ENCODE peak calls at places on chromosomes 5 and 9, in ten cellular contexts. Y is NCI-H774; S is HCEC 1CT; B is amniotic stem cell; G is stimulated activated naive CD8-positive, alpha-beta T cell treated with anti-CD3 and anti-CD28 coated beads, Interleukin-15, amount 100 ng/mL, for 72 hours; A is SK-N-DZ; N is hypothalamus; K is kidney glomerular epithelial cell; O is NCI-H1930; U is stimulated activated CD8-positive, alpha-beta memory T cell treated with anti-CD3 and anti-CD28 coated beads, Interleukin-4, amount 100 ng/mL, for 1 hour. I is an unnamed sample.

GRCh38 chr5:150511641-150512367 is 3.9 kb downstream of the NDST1 start:
- DNase-seq in S (peak), B (no peak), A (peak), Y (no peak), K (peak), G (no peak), N (no peak), U (no peak), O (no peak), I (no peak)

GRCh38 chr9:73640971-73641370 is 489.3 kb downstream of the ANXA1 start:
- DNase-seq in U (no peak), O (no peak), G (no peak), S (no peak), B (no peak), Y (no peak), A (no peak), K (no peak), N (no peak), I (no peak)

GRCh38 chr9:89408628-89409101 is 89.2 kb downstream of the SEMA4D start:
- DNase-seq in S (no peak), N (no peak), Y (no peak), G (peak), U (peak), K (peak), O (no peak), B (no peak), A (no peak), I (no peak)

GRCh38 chr5:150180241-150181027 is 9.4 kb upstream of the SLC6A7 start:
- DNase-seq in S (peak), G (no peak), A (no peak), Y (no peak), K (no peak), N (peak), U (no peak), B (no peak), O (no peak), I (no peak)

GRCh38 chr5:80960531-80961375 is 590 bp downstream of the RASGRF2 start:
- DNase-seq in S (peak), N (no peak), U (peak), O (no peak), G (peak), K (peak), Y (no peak), A (no peak), B (no peak), I (no peak)

GRCh38 chr5:74028406-74028805 is 402.4 kb downstream of the ARHGEF28 start:
- DNase-seq in K (no peak), U (no peak), A (no peak), O (peak), N (no peak), B (no peak), Y (no peak), S (no peak), G (no peak), I (no peak)

GRCh38 chr5:151617841-151618710 is 26.9 kb upstream of the FAT2 start:
- DNase-seq in B (no peak), K (peak), U (no peak), N (no peak), S (no peak), A (no peak), O (no peak), G (no peak), Y (no peak), I (no peak)

GRCh38 chr9:76608562-76609254 is 149.7 kb downstream of the GCNT1 start:
- DNase-seq in A (no peak), O (no peak), S (no peak), N (no peak), B (no peak), Y (no peak), K (no peak), U (no peak), G (no peak), I (no peak)

GRCh38 chr5:78757269-78758053 is 108.9 kb upstream of the LHFPL2 start:
- DNase-seq in G (no peak), Y (no peak), K (no peak), N (no peak), U (no peak), S (peak), O (no peak), A (no peak), B (peak), I (no peak)

GRCh38 chr5:156595132-156595787 is 254.8 kb upstream of the PPP1R2B start:
- DNase-seq in B (no peak), U (no peak), O (no peak), A (no peak), S (peak), G (no peak), N (no peak), Y (no peak), K (no peak), I (no peak)

GRCh38 chr5:75040973-75041372 is 11.4 kb downstream of the GCNT4 start:
- DNase-seq in O (no peak), Y (no peak), K (no peak), G (no peak), U (no peak), B (no peak), N (no peak), A (no peak), S (peak), I (no peak)

GRCh38 chr5:40909233-40909632 is at the start of gene C7:
- DNase-seq in B (no peak), G (no peak), Y (no peak), U (no peak), K (no peak), N (no peak), A (peak), O (no peak), S (no peak), I (no peak)

GRCh38 chr9:114908104-114908621 is 22.2 kb downstream of the TNFSF8 start:
- DNase-seq in S (no peak), K (peak), O (peak), Y (peak), U (no peak), G (peak), N (no peak), A (no peak), B (peak), I (peak)

GRCh38 chr5:96584712-96585111 is 77.5 kb upstream of the CAST start:
- DNase-seq in U (no peak), K (no peak), Y (no peak), G (no peak), O (no peak), A (no peak), B (no peak), S (no peak), N (no peak), I (no peak)

GRCh38 chr5:21823588-21823987 is 1029.6 kb downstream of the CDH12 start:
- DNase-seq in A (no peak), K (no peak), B (no peak), N (no peak), S (peak), G (no peak), U (no peak), Y (no peak), O (no peak), I (no peak)

GRCh38 chr5:173707392-173707791 is 90.9 kb upstream of the BOD1 start:
- DNase-seq in O (no peak), A (peak), G (no peak), B (no peak), Y (no peak), N (peak), S (no peak), U (no peak), K (no peak), I (no peak)

GRCh38 chr5:115545065-115545882 is 699 bp upstream of the FEM1C start:
- DNase-seq in Y (no peak), N (no peak), O (no peak), G (no peak), A (no peak), U (no peak), S (no peak), K (no peak), B (no peak), I (no peak)

GRCh38 chr5:125560476-125561225 is 814.2 kb upstream of the ZNF608 start:
- DNase-seq in A (no peak), B (no peak), U (no peak), O (no peak), N (no peak), S (no peak), Y (no peak), K (no peak), G (no peak), I (no peak)

GRCh38 chr5:74516217-74516636 is 124.3 kb downstream of the ENC1 start:
- DNase-seq in O (no peak), Y (no peak), K (peak), G (no peak), S (peak), B (no peak), U (no peak), A (peak), N (no peak), I (no peak)

GRCh38 chr9:18330736-18331335 is 143.1 kb upstream of the ADAMTSL1 start:
- DNase-seq in U (no peak), G (no peak), Y (no peak), K (no peak), A (peak), S (no peak), B (no peak), N (no peak), O (no peak), I (no peak)

GRCh38 chr5:150846651-150847333 is 471 bp downstream of the IRGM start:
- DNase-seq in G (peak), N (no peak), S (peak), U (peak), O (peak), B (peak), K (peak), Y (peak), A (peak), I (peak)

GRCh38 chr5:54658014-54658413 is 140.5 kb downstream of the SNX18 start:
- DNase-seq in S (no peak), G (no peak), B (no peak), Y (no peak), K (peak), A (no peak), O (no peak), N (no peak), U (no peak), I (no peak)

GRCh38 chr9:87739546-87739945 is 13.6 kb downstream of the CTSL start:
- DNase-seq in Y (no peak), O (no peak), G (no peak), S (no peak), K (no peak), U (no peak), A (no peak), B (no peak), N (no peak), I (no peak)

GRCh38 chr5:59766394-59766793 is 127.1 kb downstream of the PDE4D start:
- DNase-seq in G (no peak), S (peak), O (no peak), A (no peak), K (no peak), U (no peak), B (no peak), N (no peak), Y (peak), I (no peak)

GRCh38 chr9:98488578-98489312 is 220.0 kb downstream of the GABBR2 start:
- DNase-seq in U (no peak), O (no peak), G (no peak), B (peak), N (no peak), Y (no peak), A (no peak), K (peak), S (peak), I (peak)

GRCh38 chr9:69460002-69460401 is 135.0 kb downstream of the ENTREP1 start:
- DNase-seq in A (no peak), O (no peak), Y (no peak), S (no peak), N (no peak), K (no peak), G (no peak), B (no peak), U (no peak), I (no peak)

GRCh38 chr9:93081081-93081529 is 14.9 kb upstream of the CARD19 start:
- DNase-seq in O (no peak), S (no peak), B (no peak), A (no peak), G (no peak), N (no peak), K (no peak), Y (no peak), U (no peak), I (no peak)

GRCh38 chr5:92371889-92372235 is 988.7 kb upstream of the ARRDC3 start:
- DNase-seq in K (peak), O (no peak), A (no peak), Y (no peak), U (no peak), N (no peak), S (no peak), B (no peak), G (no peak), I (no peak)

GRCh38 chr5:45189481-45189880 is 380.7 kb downstream of the MRPS30 start:
- DNase-seq in K (no peak), A (no peak), G (no peak), O (no peak), N (no peak), U (no peak), Y (no peak), B (no peak), S (no peak), I (no peak)

GRCh38 chr5:144189800-144190429 is 19.2 kb downstream of the KCTD16 start:
- DNase-seq in S (peak), K (peak), O (no peak), N (no peak), A (peak), B (no peak), G (peak), U (peak), Y (no peak), I (no peak)

GRCh38 chr5:9361835-9362234 is 184.0 kb downstream of the SEMA5A start:
- DNase-seq in O (no peak), K (peak), N (no peak), B (no peak), G (peak), A (peak), S (peak), U (peak), Y (peak), I (peak)

GRCh38 chr9:93699650-93700049 is 123.3 kb downstream of the PHF2 start:
- DNase-seq in A (no peak), O (no peak), N (no peak), K (no peak), U (no peak), S (no peak), G (no peak), B (no peak), Y (no peak), I (no peak)

GRCh38 chr5:173839117-173839713 is 48.9 kb upstream of the CPEB4 start:
- DNase-seq in A (no peak), Y (no peak), S (no peak), G (no peak), K (no peak), B (no peak), U (no peak), N (no peak), O (no peak), I (no peak)

GRCh38 chr9:111036946-111037743 is 1.1 kb downstream of the LPAR1 start:
- DNase-seq in Y (no peak), G (no peak), N (no peak), O (no peak), A (peak), S (peak), K (peak), U (no peak), B (no peak), I (no peak)